ENCODE peak calls at places on chromosomes 3 and 15, in eight cellular contexts. V is NCI-H446 treated with DMSO at 0.1 percent for 48 hours; T is stimulated activated CD4-positive, alpha-beta T cell treated with anti-CD3 and anti-CD28 coated beads, Interleukin-2, amount 100 ng/mL, for 48 hours; H is germinal center; F is putamen; Z is lung; Q is CD4-positive, alpha-beta memory T cell; O is sciatic nerve. L is an unnamed sample.

GRCh38 chr3:170232266-170232665 is 10.0 kb downstream of the PRKCI start:
- DNase-seq in V (no peak), T (no peak), H (no peak), F (no peak), Z (no peak), Q (no peak), O (no peak), L (no peak)

GRCh38 chr3:143001034-143001368 is 369 bp upstream of the U2SURP start:
- DNase-seq in V (no peak), T (no peak), H (no peak), F (no peak), Z (no peak), Q (no peak), O (peak; percentile 70), L (no peak)

GRCh38 chr3:36674816-36675215 is 89.5 kb downstream of the DCLK3 start:
- DNase-seq in V (no peak), T (no peak), H (no peak), F (no peak), Z (no peak), Q (no peak), O (no peak), L (no peak)

GRCh38 chr3:184685055-184685454 is 26.8 kb downstream of the MAGEF1 start:
- DNase-seq in V (no peak), T (no peak), H (no peak), F (no peak), Z (no peak), Q (no peak), O (no peak), L (no peak)

GRCh38 chr3:196971094-196971698 is 2.6 kb upstream of the PIGZ start:
- DNase-seq in V (no peak), T (no peak), H (no peak), F (no peak), Z (no peak), Q (no peak), O (no peak), L (no peak)

GRCh38 chr3:33277193-33277882 is at the start of gene FBXL2:
- DNase-seq in V (peak; percentile 47), T (peak; percentile 3), H (peak; percentile 77), F (peak; percentile 43), Z (peak; percentile 65), Q (peak; percentile 0), O (peak; percentile 77), L (no peak)

GRCh38 chr3:2099028-2099671 is 484 bp downstream of the CNTN4 start:
- DNase-seq in V (no peak), T (no peak), H (no peak), F (peak; percentile 20), Z (no peak), Q (no peak), O (no peak), L (no peak)

GRCh38 chr3:193826126-193826795 is 233.3 kb downstream of the OPA1 start:
- DNase-seq in V (peak; percentile 29), T (no peak), H (no peak), F (no peak), Z (no peak), Q (no peak), O (no peak), L (no peak)

GRCh38 chr15:64686130-64686735 is 89.2 kb downstream of the RBPMS2 start:
- DNase-seq in V (no peak), T (peak; percentile 20), H (peak; percentile 37), F (no peak), Z (no peak), Q (peak; percentile 32), O (no peak), L (peak; percentile 15)

GRCh38 chr3:120177151-120177550 is 82.9 kb upstream of the GSK3B start:
- DNase-seq in V (no peak), T (no peak), H (no peak), F (no peak), Z (peak; percentile 64), Q (no peak), O (no peak), L (no peak)

GRCh38 chr15:32687556-32687955 is 30.2 kb upstream of the GREM1 start:
- DNase-seq in V (no peak), T (no peak), H (no peak), F (no peak), Z (no peak), Q (no peak), O (no peak), L (no peak)

GRCh38 chr15:93861956-93862741 is 369.2 kb upstream of the MCTP2 start:
- DNase-seq in V (no peak), T (no peak), H (no peak), F (no peak), Z (no peak), Q (no peak), O (no peak), L (no peak)

GRCh38 chr15:41848595-41848994 is 9.9 kb downstream of the PLA2G4B start:
- DNase-seq in V (no peak), T (peak; percentile 43), H (no peak), F (no peak), Z (no peak), Q (no peak), O (no peak), L (no peak)

GRCh38 chr15:85129881-85130280 is 148.2 kb downstream of the PDE8A start:
- DNase-seq in V (no peak), T (no peak), H (no peak), F (no peak), Z (no peak), Q (no peak), O (no peak), L (no peak)

GRCh38 chr3:179772297-179772696 is 119.5 kb downstream of the USP13 start:
- DNase-seq in V (no peak), T (no peak), H (no peak), F (no peak), Z (no peak), Q (no peak), O (no peak), L (no peak)

GRCh38 chr3:142977399-142977728 is 13.9 kb upstream of the PAQR9 start:
- DNase-seq in V (no peak), T (no peak), H (no peak), F (no peak), Z (no peak), Q (no peak), O (no peak), L (no peak)

GRCh38 chr3:58287354-58287753 is 18.7 kb upstream of the RPP14 start:
- DNase-seq in V (no peak), T (no peak), H (no peak), F (peak; percentile 84), Z (no peak), Q (no peak), O (no peak), L (no peak)

GRCh38 chr15:77126516-77126915 is 55.6 kb upstream of the TSPAN3 start:
- DNase-seq in V (no peak), T (no peak), H (no peak), F (no peak), Z (no peak), Q (no peak), O (no peak), L (no peak)

GRCh38 chr15:36053746-36054145 is 507.8 kb upstream of the DPH6 start:
- DNase-seq in V (no peak), T (no peak), H (no peak), F (no peak), Z (no peak), Q (no peak), O (no peak), L (no peak)

GRCh38 chr3:10277115-10277625 is 15.6 kb downstream of the GHRL start:
- DNase-seq in V (no peak), T (no peak), H (no peak), F (no peak), Z (no peak), Q (no peak), O (no peak), L (no peak)

GRCh38 chr3:54853573-54854404 is 74.1 kb downstream of the LRTM1 start:
- DNase-seq in V (no peak), T (peak; percentile 33), H (peak; percentile 77), F (peak; percentile 53), Z (peak; percentile 66), Q (no peak), O (peak; percentile 89), L (no peak)

GRCh38 chr3:52845691-52846426 is 11.0 kb upstream of the MUSTN1 start:
- DNase-seq in V (no peak), T (no peak), H (peak; percentile 36), F (no peak), Z (no peak), Q (no peak), O (no peak), L (no peak)

GRCh38 chr3:9168230-9168629 is 81.2 kb downstream of the SRGAP3 start:
- DNase-seq in V (no peak), T (peak; percentile 32), H (peak; percentile 82), F (no peak), Z (no peak), Q (peak; percentile 16), O (no peak), L (no peak)

GRCh38 chr3:50299929-50300680 is 900 bp upstream of the HYAL3 start:
- DNase-seq in V (peak; percentile 18), T (no peak), H (no peak), F (peak; percentile 86), Z (no peak), Q (no peak), O (no peak), L (no peak)

GRCh38 chr15:74406992-74407705 is 26.6 kb downstream of the SEMA7A start:
- DNase-seq in V (no peak), T (no peak), H (no peak), F (no peak), Z (no peak), Q (no peak), O (no peak), L (no peak)

GRCh38 chr3:101890716-101891115 is 41.4 kb downstream of the NFKBIZ start:
- DNase-seq in V (no peak), T (no peak), H (no peak), F (no peak), Z (no peak), Q (no peak), O (no peak), L (no peak)

GRCh38 chr3:155313303-155313702 is 19.8 kb upstream of the STRIT1 start:
- DNase-seq in V (no peak), T (no peak), H (no peak), F (no peak), Z (no peak), Q (no peak), O (no peak), L (no peak)

GRCh38 chr3:8485141-8485840 is 16.3 kb upstream of the LMCD1 start:
- DNase-seq in V (no peak), T (no peak), H (no peak), F (no peak), Z (no peak), Q (no peak), O (no peak), L (no peak)

GRCh38 chr15:78059110-78059839 is 18.2 kb downstream of the TBC1D2B start:
- DNase-seq in V (peak; percentile 56), T (no peak), H (no peak), F (no peak), Z (no peak), Q (no peak), O (no peak), L (no peak)

GRCh38 chr15:45536951-45537350 is 14.4 kb upstream of the SLC30A4 start:
- DNase-seq in V (no peak), T (no peak), H (no peak), F (no peak), Z (no peak), Q (no peak), O (no peak), L (no peak)